ENCODE peak calls at places on chromosomes 2 and 18, in seven cellular contexts. One of them, this sample, is unnamed.

GRCh38 chr2:180507028-180507427 is 473.4 kb upstream of the UBE2E3 start:
- DNase-seq in H1: no peak
- DNase-seq in MM.1S: no peak
- DNase-seq in tibial artery: no peak
- DNase-seq in kidney: no peak
- DNase-seq in dorsolateral prefrontal cortex: no peak
- DNase-seq in psoas muscle: no peak
- DNase-seq in this sample: no peak

GRCh38 chr18:3816601-3817363 is 366.8 kb downstream of the TGIF1 start:
- DNase-seq in dorsolateral prefrontal cortex: no peak
- DNase-seq in MM.1S: no peak
- DNase-seq in psoas muscle: no peak
- DNase-seq in tibial artery: no peak
- DNase-seq in H1: no peak
- DNase-seq in kidney: no peak
- DNase-seq in this sample: no peak

GRCh38 chr2:50720695-50721314 is 311.1 kb downstream of the NRXN1 start:
- DNase-seq in H1: no peak
- DNase-seq in psoas muscle: no peak
- DNase-seq in MM.1S: no peak
- DNase-seq in kidney: no peak
- DNase-seq in tibial artery: no peak
- DNase-seq in dorsolateral prefrontal cortex: no peak
- DNase-seq in this sample: no peak

GRCh38 chr2:135745545-135745944 is 3.9 kb downstream of the UBXN4 start:
- DNase-seq in tibial artery: no peak
- DNase-seq in MM.1S: no peak
- DNase-seq in dorsolateral prefrontal cortex: no peak
- DNase-seq in psoas muscle: no peak
- DNase-seq in H1: no peak
- DNase-seq in kidney: no peak
- DNase-seq in this sample: peak

GRCh38 chr2:86260978-86261377 is 61.7 kb downstream of the MRPL35 start:
- DNase-seq in H1: no peak
- DNase-seq in MM.1S: no peak
- DNase-seq in psoas muscle: no peak
- DNase-seq in tibial artery: no peak
- DNase-seq in kidney: no peak
- DNase-seq in dorsolateral prefrontal cortex: no peak
- DNase-seq in this sample: no peak

GRCh38 chr2:224520064-224520463 is 65.1 kb downstream of the CUL3 start:
- DNase-seq in H1: no peak
- DNase-seq in MM.1S: peak
- DNase-seq in kidney: no peak
- DNase-seq in dorsolateral prefrontal cortex: no peak
- DNase-seq in tibial artery: no peak
- DNase-seq in psoas muscle: no peak
- DNase-seq in this sample: peak

GRCh38 chr2:69483696-69484095 is 46.5 kb upstream of the NFU1 start:
- DNase-seq in kidney: no peak
- DNase-seq in dorsolateral prefrontal cortex: no peak
- DNase-seq in H1: no peak
- DNase-seq in MM.1S: no peak
- DNase-seq in psoas muscle: no peak
- DNase-seq in tibial artery: no peak
- DNase-seq in this sample: no peak

GRCh38 chr2:133062174-133062573 is 392.2 kb upstream of the LYPD1 start:
- DNase-seq in tibial artery: no peak
- DNase-seq in dorsolateral prefrontal cortex: no peak
- DNase-seq in H1: no peak
- DNase-seq in MM.1S: no peak
- DNase-seq in psoas muscle: no peak
- DNase-seq in kidney: no peak
- DNase-seq in this sample: no peak

GRCh38 chr2:226031962-226032441 is 632.5 kb downstream of the NYAP2 start:
- DNase-seq in psoas muscle: no peak
- DNase-seq in MM.1S: no peak
- DNase-seq in kidney: no peak
- DNase-seq in H1: no peak
- DNase-seq in dorsolateral prefrontal cortex: no peak
- DNase-seq in tibial artery: no peak
- DNase-seq in this sample: no peak

GRCh38 chr2:121489284-121489683 is 41.4 kb upstream of the RNU4ATAC start:
- DNase-seq in dorsolateral prefrontal cortex: no peak
- DNase-seq in H1: no peak
- DNase-seq in kidney: no peak
- DNase-seq in MM.1S: peak
- DNase-seq in psoas muscle: no peak
- DNase-seq in tibial artery: no peak
- DNase-seq in this sample: no peak

GRCh38 chr2:215930505-215931233 is 82.7 kb downstream of the MREG start:
- DNase-seq in H1: no peak
- DNase-seq in MM.1S: no peak
- DNase-seq in kidney: no peak
- DNase-seq in psoas muscle: no peak
- DNase-seq in dorsolateral prefrontal cortex: no peak
- DNase-seq in tibial artery: no peak
- DNase-seq in this sample: peak

GRCh38 chr2:33770023-33770422 is 170.9 kb upstream of the FAM98A start:
- DNase-seq in H1: no peak
- DNase-seq in kidney: no peak
- DNase-seq in psoas muscle: no peak
- DNase-seq in dorsolateral prefrontal cortex: no peak
- DNase-seq in tibial artery: no peak
- DNase-seq in MM.1S: no peak
- DNase-seq in this sample: no peak

GRCh38 chr2:127068351-127068741 is 38.6 kb downstream of the BIN1 start:
- DNase-seq in dorsolateral prefrontal cortex: no peak
- DNase-seq in tibial artery: no peak
- DNase-seq in psoas muscle: peak
- DNase-seq in kidney: no peak
- DNase-seq in H1: no peak
- DNase-seq in MM.1S: no peak
- DNase-seq in this sample: no peak
- TF ChIP-seq CTCF in dorsolateral prefrontal cortex: no peak
- TF ChIP-seq CTCF in tibial artery: no peak
- TF ChIP-seq CTCF in psoas muscle: no peak
- TF ChIP-seq CTCF in kidney: no peak
- TF ChIP-seq CTCF in H1: no peak
- TF ChIP-seq CTCF in MM.1S: no peak
- TF ChIP-seq CTCF in this sample: no peak

DNA sequence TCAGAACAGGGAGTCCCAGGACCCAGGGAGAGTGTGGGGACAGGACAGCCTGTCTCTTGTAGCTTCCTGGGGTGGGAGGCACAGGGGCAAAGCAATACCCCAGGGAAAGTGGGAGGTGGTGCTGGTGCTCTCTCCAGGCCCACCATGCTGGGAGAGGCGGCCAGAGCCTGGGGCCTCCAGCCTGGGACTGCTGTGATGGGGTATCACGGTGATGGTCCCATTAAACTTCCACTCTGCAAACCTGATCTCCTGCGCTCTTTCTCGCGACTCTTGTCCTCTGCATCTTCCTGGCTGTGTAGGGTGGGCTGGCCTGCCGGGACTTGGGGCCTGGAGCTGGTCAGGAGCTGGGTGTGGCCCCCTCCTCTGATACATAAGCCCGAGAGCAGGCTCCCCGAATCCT is 8.0 kb upstream of the CAPN10 start:
- DNase-seq in dorsolateral prefrontal cortex: no peak
- DNase-seq in H1: no peak
- DNase-seq in psoas muscle: no peak
- DNase-seq in MM.1S: no peak
- DNase-seq in kidney: no peak
- DNase-seq in tibial artery: no peak
- DNase-seq in this sample: no peak
- H3K27ac ChIP-seq in dorsolateral prefrontal cortex: no peak
- H3K27ac ChIP-seq in H1: no peak
- H3K27ac ChIP-seq in psoas muscle: no peak
- H3K27ac ChIP-seq in MM.1S: peak
- H3K27ac ChIP-seq in kidney: no peak
- H3K27ac ChIP-seq in tibial artery: no peak
- H3K27ac ChIP-seq in this sample: no peak

GRCh38 chr2:24019729-24020128 is 9.8 kb downstream of the MFSD2B start:
- DNase-seq in kidney: no peak
- DNase-seq in MM.1S: no peak
- DNase-seq in tibial artery: no peak
- DNase-seq in H1: no peak
- DNase-seq in psoas muscle: no peak
- DNase-seq in dorsolateral prefrontal cortex: no peak
- DNase-seq in this sample: no peak

GRCh38 chr2:24024018-24024417 is 14.1 kb downstream of the MFSD2B start:
- DNase-seq in H1: no peak
- DNase-seq in MM.1S: no peak
- DNase-seq in dorsolateral prefrontal cortex: no peak
- DNase-seq in tibial artery: no peak
- DNase-seq in kidney: no peak
- DNase-seq in psoas muscle: peak
- DNase-seq in this sample: peak

GRCh38 chr2:24022324-24022974 is 12.6 kb downstream of the MFSD2B start:
- DNase-seq in tibial artery: no peak
- DNase-seq in H1: no peak
- DNase-seq in MM.1S: no peak
- DNase-seq in kidney: no peak
- DNase-seq in psoas muscle: no peak
- DNase-seq in dorsolateral prefrontal cortex: no peak
- DNase-seq in this sample: no peak

GRCh38 chr2:24022975-24023575 is 13.2 kb downstream of the MFSD2B start:
- DNase-seq in MM.1S: no peak
- DNase-seq in tibial artery: no peak
- DNase-seq in H1: no peak
- DNase-seq in kidney: no peak
- DNase-seq in psoas muscle: no peak
- DNase-seq in dorsolateral prefrontal cortex: no peak
- DNase-seq in this sample: no peak

DNA sequence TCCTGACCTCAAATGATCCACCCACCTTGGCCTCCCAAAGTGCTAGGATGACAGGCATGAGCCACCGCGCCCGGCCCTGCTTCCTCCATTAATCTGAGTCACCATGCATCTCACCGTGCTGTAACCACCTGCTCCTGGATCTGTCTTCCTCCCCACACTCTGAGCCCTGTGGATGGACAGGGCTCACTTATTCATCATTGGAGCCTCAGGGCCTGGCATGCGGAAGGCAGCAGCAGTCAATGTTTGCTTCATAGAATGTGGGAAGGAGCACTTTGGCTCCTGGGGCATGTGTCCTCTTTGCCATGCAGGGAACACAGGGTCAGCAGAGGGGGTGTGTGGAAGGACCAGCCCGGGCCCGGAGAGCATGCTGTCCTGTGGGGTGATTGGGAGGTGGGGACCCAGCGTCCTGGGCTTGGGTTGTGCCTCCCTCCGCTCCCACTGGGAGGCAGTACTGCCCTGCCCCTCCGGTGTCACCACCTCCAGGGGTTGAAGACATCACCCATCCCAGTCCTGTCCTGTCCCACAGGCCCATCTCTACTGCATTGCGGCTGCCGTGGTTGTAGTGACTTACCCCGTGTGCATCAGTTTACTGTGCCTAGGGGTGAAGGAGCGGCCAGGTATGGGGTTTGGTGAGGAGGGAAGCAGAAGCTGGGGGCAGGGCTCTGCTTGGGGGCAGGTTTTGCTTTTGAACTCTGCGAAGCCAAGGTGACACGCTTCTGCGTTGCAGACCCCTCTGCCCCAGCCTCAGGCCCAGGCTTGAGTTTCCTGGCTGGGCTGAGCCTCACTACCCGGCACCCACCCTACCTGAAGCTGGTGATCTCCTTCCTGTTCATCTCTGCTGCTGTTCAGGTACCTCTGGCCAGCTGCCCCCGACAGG is 11.5 kb downstream of the MFSD2B start:
- DNase-seq in psoas muscle: no peak
- DNase-seq in dorsolateral prefrontal cortex: no peak
- DNase-seq in H1: peak
- DNase-seq in MM.1S: no peak
- DNase-seq in kidney: no peak
- DNase-seq in tibial artery: no peak
- DNase-seq in this sample: peak
- TF ChIP-seq CTCF in psoas muscle: no peak
- TF ChIP-seq CTCF in dorsolateral prefrontal cortex: no peak
- TF ChIP-seq CTCF in H1: no peak
- TF ChIP-seq CTCF in MM.1S: peak
- TF ChIP-seq CTCF in kidney: no peak
- TF ChIP-seq CTCF in tibial artery: no peak
- TF ChIP-seq CTCF in this sample: peak

GRCh38 chr18:22324191-22325131 is 93.3 kb downstream of the CTAGE1 start:
- DNase-seq in psoas muscle: peak
- DNase-seq in H1: peak
- DNase-seq in MM.1S: no peak
- DNase-seq in dorsolateral prefrontal cortex: no peak
- DNase-seq in kidney: peak
- DNase-seq in tibial artery: peak
- DNase-seq in this sample: peak
- H3K27ac ChIP-seq in psoas muscle: no peak
- H3K27ac ChIP-seq in H1: no peak
- H3K27ac ChIP-seq in MM.1S: no peak
- H3K27ac ChIP-seq in dorsolateral prefrontal cortex: no peak
- H3K27ac ChIP-seq in kidney: no peak
- H3K27ac ChIP-seq in tibial artery: peak
- H3K27ac ChIP-seq in this sample: no peak

DNA sequence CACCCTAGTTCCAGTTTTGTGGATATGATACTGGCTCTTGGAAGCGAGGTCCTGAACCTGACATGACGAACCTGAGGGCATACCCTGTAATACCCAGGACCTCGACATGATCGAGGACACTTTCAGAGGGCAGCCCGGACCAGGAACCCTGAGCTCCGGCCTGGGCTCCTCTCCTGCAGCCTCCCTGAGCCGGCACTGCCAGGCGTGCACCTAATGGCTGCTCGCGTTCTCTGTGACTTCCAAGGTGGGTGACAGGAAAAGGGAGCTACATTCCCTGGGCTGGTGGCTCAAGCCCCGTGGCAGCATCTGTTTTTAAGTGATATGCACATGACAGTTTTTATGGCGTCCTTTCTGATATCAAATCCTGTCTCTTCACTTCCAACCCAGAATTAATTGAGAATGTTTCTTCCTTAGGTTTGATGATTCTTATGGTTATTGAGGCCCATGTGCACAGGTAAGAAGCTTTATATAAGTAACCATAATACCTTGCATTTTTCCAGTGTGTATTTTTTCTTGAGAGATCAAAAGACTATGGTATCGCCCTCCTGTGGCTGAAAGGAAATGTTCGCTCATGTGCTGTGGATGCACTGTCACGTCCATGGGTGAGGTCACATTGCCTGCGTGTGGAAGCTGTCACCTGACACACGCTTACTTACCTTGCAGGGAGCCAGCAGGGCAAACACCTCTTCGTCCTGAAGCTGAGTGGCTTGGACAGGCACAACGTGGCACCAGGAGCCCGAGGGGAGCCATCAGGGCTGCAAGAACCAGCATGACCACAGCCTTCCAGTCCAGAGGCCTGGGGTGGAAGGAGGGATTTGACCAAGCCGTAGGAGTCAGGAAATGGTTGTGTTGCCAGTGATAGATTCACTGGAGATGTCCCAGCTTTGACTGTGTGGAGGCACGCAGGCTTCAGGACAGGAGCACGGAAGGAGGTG is 367.4 kb upstream of the MYT1L start:
- DNase-seq in psoas muscle: no peak
- DNase-seq in dorsolateral prefrontal cortex: no peak
- DNase-seq in tibial artery: no peak
- DNase-seq in MM.1S: no peak
- DNase-seq in H1: no peak
- DNase-seq in kidney: no peak
- DNase-seq in this sample: no peak
- TF ChIP-seq CTCF in psoas muscle: no peak
- TF ChIP-seq CTCF in dorsolateral prefrontal cortex: no peak
- TF ChIP-seq CTCF in tibial artery: no peak
- TF ChIP-seq CTCF in MM.1S: no peak
- TF ChIP-seq CTCF in H1: peak
- TF ChIP-seq CTCF in kidney: peak
- TF ChIP-seq CTCF in this sample: no peak

GRCh38 chr2:2875831-2876230 is 501.8 kb downstream of the EIPR1 start:
- DNase-seq in tibial artery: no peak
- DNase-seq in H1: no peak
- DNase-seq in psoas muscle: no peak
- DNase-seq in MM.1S: no peak
- DNase-seq in kidney: no peak
- DNase-seq in dorsolateral prefrontal cortex: no peak
- DNase-seq in this sample: no peak
- H3K27ac ChIP-seq in tibial artery: no peak
- H3K27ac ChIP-seq in H1: no peak
- H3K27ac ChIP-seq in psoas muscle: no peak
- H3K27ac ChIP-seq in MM.1S: no peak
- H3K27ac ChIP-seq in kidney: no peak
- H3K27ac ChIP-seq in dorsolateral prefrontal cortex: no peak
- H3K27ac ChIP-seq in this sample: no peak